ENCODE peak calls at places on chromosome 1, in nine cellular contexts. O is GM23248; N is left ventricle myocardium inferior; R is cardiac muscle cell; K is heart left ventricle; J is CD8-positive, alpha-beta memory T cell; X is breast epithelium; V is effector memory CD4-positive, alpha-beta T cell; S is right atrium auricular region. L is an unnamed sample. For H3K4me1 and H3K9me3, the result is how much of the 10 kb centered on the place peaks cover.

GRCh38 chr1:108609483-108610066 is 49.7 kb downstream of the EEIG2 start:
- DNase-seq in X (no peak), R (no peak), O (no peak), N (no peak), S (no peak), V (no peak), K (no peak), J (no peak), L (no peak)

GRCh38 chr1:7190261-7190660 is 405.0 kb downstream of the CAMTA1 start:
- DNase-seq in X (no peak), O (no peak), S (no peak), J (no peak), K (no peak), R (no peak), N (no peak), V (no peak), L (no peak)

GRCh38 chr1:187374742-187375141 is 546.0 kb downstream of the PLA2G4A start:
- DNase-seq in N (no peak), K (no peak), O (no peak), S (no peak), V (no peak), X (no peak), R (no peak), J (no peak), L (no peak)

GRCh38 chr1:63653971-63654370 is 60.8 kb downstream of the PGM1 start:
- DNase-seq in R (no peak), V (no peak), S (no peak), K (no peak), N (no peak), O (no peak), X (no peak), J (no peak), L (no peak)

GRCh38 chr1:6614953-6615785 is 1.6 kb downstream of the PHF13 start:
- DNase-seq in R (no peak), J (no peak), O (peak), V (no peak), K (no peak), S (no peak), X (no peak), N (no peak), L (no peak)

GRCh38 chr1:16237343-16237830 is 404 bp upstream of the CPLANE2 start:
- DNase-seq in O (peak), N (no peak), J (no peak), X (no peak), R (no peak), K (no peak), S (no peak), V (no peak), L (peak)

GRCh38 chr1:94322696-94323095 is 85.3 kb upstream of the ARHGAP29 start:
- DNase-seq in K (no peak), X (no peak), O (peak), S (no peak), V (no peak), J (no peak), N (no peak), R (no peak), L (no peak)

GRCh38 chr1:247295746-247296145 is 35.9 kb downstream of the ZNF496 start:
- DNase-seq in O (no peak), N (no peak), V (no peak), R (no peak), S (no peak), K (no peak), J (no peak), X (no peak), L (peak)

DNA sequence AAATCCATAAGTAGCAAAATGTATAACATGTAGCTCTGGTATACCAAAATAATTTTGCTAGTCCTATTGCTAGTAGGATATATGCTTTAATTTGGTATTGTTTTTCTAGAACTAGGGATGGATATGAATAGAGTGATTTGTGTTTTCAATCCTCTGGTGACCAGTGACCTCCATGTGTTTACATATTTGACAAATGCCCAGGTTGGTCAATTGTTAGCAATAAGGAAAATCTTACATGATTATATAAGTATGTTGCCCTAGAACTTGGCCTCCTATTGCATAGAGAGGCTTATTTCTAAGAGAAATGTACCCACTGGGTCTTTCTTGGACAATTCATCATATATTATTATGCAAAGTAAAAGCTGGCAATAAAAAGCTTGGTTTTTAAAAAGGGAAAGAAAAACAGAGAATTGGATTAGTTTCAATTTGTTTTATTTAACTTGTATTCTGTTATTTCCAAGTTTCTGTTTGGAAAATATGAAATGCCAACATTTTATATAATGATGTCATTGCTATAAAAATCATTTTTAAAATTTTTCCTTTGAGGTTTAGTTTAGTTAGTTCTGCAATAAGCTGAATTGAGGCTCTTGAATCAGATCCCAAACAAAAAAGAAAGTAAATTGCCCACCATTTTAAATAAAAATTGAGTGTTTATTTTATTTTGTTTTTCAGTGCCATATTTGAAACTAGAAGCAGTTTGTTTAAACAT is 211.0 kb downstream of the ZC3H11B start:
- DNase-seq in V (no peak), O (no peak), K (no peak), S (no peak), J (no peak), N (no peak), R (no peak), X (no peak), L (no peak)
- H3K4me1 ChIP-seq in V (under half), O (under half), K (under half), S (under half), J (under half), N (under half), R (half or more), X (under half), L (under half)

GRCh38 chr1:80594013-80594412 is 1206.7 kb upstream of the ADGRL2 start:
- DNase-seq in J (no peak), R (no peak), K (no peak), N (no peak), X (no peak), V (no peak), S (no peak), O (no peak), L (no peak)

DNA sequence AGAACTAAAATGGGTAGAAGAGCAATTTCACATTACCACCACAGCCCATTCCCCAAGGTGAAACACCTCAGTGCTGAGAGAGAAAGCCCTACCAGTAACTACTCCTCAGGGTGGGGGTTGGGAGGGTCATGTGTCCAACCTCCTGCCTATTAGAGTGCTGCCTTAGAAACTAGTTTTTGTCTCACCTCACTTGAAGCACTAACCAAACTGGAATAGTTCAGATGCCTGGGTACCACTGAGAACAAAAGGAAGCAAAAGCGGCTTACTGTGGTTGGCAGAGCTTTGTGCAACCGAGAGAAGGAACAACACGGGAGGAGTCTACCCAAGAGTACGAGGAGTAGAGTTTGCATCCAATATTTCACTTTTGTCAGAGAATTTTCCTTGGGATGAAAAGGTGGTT is 1207.5 kb upstream of the ADGRL2 start:
- DNase-seq in X (no peak), S (no peak), N (no peak), R (no peak), O (no peak), J (no peak), K (no peak), V (no peak), L (no peak)
- H3K9me3 ChIP-seq in X (under half), S (under half), N (half or more), R (under half), O (under half), J (under half), K (under half), V (under half), L (under half)

GRCh38 chr1:238018214-238018613 is 127.5 kb upstream of the ZP4 start:
- DNase-seq in R (no peak), N (no peak), K (no peak), O (no peak), V (no peak), S (no peak), J (no peak), X (no peak), L (no peak)
- H3K27ac ChIP-seq in R (no peak), N (no peak), K (no peak), O (no peak), V (no peak), S (no peak), J (no peak), X (no peak), L (no peak)

DNA sequence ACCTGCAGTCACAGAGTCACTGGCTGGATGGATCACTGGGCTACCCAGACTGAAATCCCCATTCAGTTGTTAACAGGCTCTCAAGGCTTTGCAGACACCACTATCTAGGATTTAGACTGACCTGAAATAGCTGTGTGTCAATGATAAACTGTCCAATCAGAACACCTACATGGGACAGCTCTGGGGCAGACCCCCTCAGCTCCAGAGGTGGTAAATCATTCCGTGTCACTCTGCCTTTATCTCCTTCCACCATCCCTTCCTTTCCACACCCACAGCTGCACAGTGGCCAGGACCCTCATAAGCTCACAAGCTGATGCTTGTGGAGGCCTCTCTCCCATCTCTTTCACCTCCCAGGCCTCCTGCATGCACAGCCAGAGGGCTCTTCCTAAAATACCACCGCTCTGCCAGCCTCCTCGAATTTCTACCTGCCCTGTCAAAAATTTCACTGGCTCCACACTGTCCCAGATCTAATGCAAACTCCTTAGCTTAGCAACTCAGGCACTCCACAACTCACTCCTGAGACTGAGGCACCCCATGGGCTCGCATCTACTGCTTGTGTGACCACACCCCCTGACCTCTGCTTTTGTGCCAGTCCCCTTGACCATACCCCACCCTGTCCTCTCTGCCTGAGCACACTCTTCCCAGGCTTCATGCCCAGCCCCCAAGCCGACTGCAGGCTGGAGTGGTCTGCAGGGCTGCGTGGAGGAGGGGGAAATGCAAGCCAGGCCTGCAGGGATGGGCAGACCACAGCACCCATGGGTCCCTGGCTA is 5.8 kb downstream of the CAPZB start:
- DNase-seq in V (no peak), S (no peak), X (no peak), R (no peak), K (no peak), N (no peak), O (no peak), J (no peak), L (no peak)
- H3K4me1 ChIP-seq in V (half or more), S (under half), X (under half), R (under half), K (half or more), N (half or more), O (under half), J (half or more), L (under half)

GRCh38 chr1:49197081-49197480 is 420.4 kb upstream of the BEND5 start:
- DNase-seq in J (no peak), O (peak), R (no peak), S (no peak), V (no peak), X (no peak), N (no peak), K (no peak), L (no peak)

GRCh38 chr1:49199564-49199963 is 422.9 kb upstream of the BEND5 start:
- DNase-seq in K (no peak), X (no peak), O (no peak), V (no peak), S (no peak), R (no peak), N (no peak), J (no peak), L (no peak)

DNA sequence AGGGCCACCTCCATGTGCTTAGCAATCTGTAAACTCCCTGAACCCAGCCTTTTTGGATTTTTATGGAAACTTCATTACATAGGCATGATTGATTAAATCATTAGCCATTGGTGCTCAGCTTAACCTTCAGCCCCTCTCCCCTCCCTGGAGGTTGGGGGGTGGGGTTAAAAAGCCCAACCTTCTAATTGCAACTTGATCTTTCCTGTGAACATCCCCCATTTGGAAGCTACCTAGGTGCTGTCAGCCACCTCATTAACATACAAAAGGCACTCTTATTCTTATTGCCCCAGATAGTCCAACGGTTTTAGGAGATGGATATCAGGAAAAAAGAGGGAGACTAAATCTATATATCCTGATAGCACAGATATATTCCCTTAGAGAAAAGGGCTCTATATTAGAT is 424.0 kb upstream of the BEND5 start:
- DNase-seq in J (no peak), K (no peak), X (no peak), V (no peak), O (no peak), R (no peak), S (no peak), N (no peak), L (no peak)
- H3K9me3 ChIP-seq in J (under half), K (under half), X (under half), V (under half), O (under half), R (under half), S (under half), N (under half), L (under half)

GRCh38 chr1:8378202-8378601 is 60.3 kb downstream of the SLC45A1 start:
- DNase-seq in X (no peak), N (no peak), J (no peak), R (peak), O (no peak), V (no peak), S (no peak), K (no peak), L (no peak)
- H3K27ac ChIP-seq in X (peak), N (peak), J (no peak), R (peak), O (no peak), V (no peak), S (peak), K (peak), L (no peak)